ENCODE peak calls at places on chromosomes 4 and X, in nine cellular contexts. X is SJCRH30; U is stimulated activated CD8-positive, alpha-beta memory T cell treated with anti-CD3 and anti-CD28 coated beads, Interleukin-7, amount 100 ng/mL, for 24 hours; F is mucosa of descending colon; W is dorsolateral prefrontal cortex; S is brain microvascular endothelial cell; C is lung; M is WERI-Rb-1; Q is nephron progenitor cell. T is an unnamed sample.

GRCh38 chr4:153151535-153152452 is 52.4 kb upstream of the TRIM2 start:
- DNase-seq in M (peak), Q (peak), W (peak), C (peak), F (peak), U (peak), X (peak), S (peak), T (no peak)

GRCh38 chr4:71344067-71344466 is 5.2 kb downstream of the SLC4A4 start:
- DNase-seq in M (no peak), C (no peak), W (no peak), F (no peak), U (no peak), X (no peak), Q (no peak), S (no peak), T (no peak)

GRCh38 chr4:6969826-6970800 is 60.5 kb downstream of the TBC1D14 start:
- DNase-seq in C (no peak), Q (no peak), F (no peak), S (no peak), U (no peak), W (no peak), M (peak), X (no peak), T (no peak)

GRCh38 chrX:41559235-41559634 is 112.1 kb downstream of the NYX start:
- DNase-seq in C (no peak), W (no peak), S (no peak), Q (no peak), X (no peak), F (no peak), U (no peak), M (no peak), T (no peak)

GRCh38 chr4:76449362-76449767 is 14.3 kb downstream of the SHROOM3 start:
- DNase-seq in U (no peak), W (no peak), X (no peak), F (no peak), C (no peak), M (no peak), S (peak), Q (no peak), T (no peak)

GRCh38 chrX:40272141-40272540 is 174.4 kb upstream of the BCOR start:
- DNase-seq in C (no peak), S (no peak), W (no peak), X (no peak), M (no peak), U (no peak), F (no peak), Q (no peak), T (no peak)

GRCh38 chrX:134542485-134542884 is 82.5 kb downstream of the HPRT1 start:
- DNase-seq in C (no peak), Q (peak), U (no peak), M (peak), S (no peak), X (peak), F (no peak), W (no peak), T (no peak)

GRCh38 chrX:44223150-44223549 is 120.3 kb downstream of the EFHC2 start:
- DNase-seq in W (no peak), C (no peak), M (no peak), X (no peak), S (peak), F (no peak), U (no peak), Q (no peak), T (peak)

GRCh38 chr4:69038582-69038981 is 57.7 kb upstream of the UGT2B7 start:
- DNase-seq in X (no peak), U (no peak), C (no peak), F (no peak), W (no peak), M (no peak), Q (no peak), S (peak), T (no peak)

GRCh38 chr4:89427765-89428164 is 120.2 kb upstream of the GPRIN3 start:
- DNase-seq in U (no peak), F (no peak), M (no peak), S (no peak), C (no peak), Q (no peak), W (no peak), X (no peak), T (no peak)

GRCh38 chrX:151505796-151506195 is 57.7 kb upstream of the PASD1 start:
- DNase-seq in M (peak), Q (peak), F (no peak), W (no peak), C (no peak), U (no peak), X (peak), S (no peak), T (no peak)

GRCh38 chr4:13544556-13545393 is 467 bp upstream of the NKX3-2 start:
- DNase-seq in Q (peak), X (peak), S (peak), W (no peak), M (peak), U (no peak), F (peak), C (peak), T (peak)

T was measured in HS-27A.